ENCODE peak calls at places on chromosomes 13 and 19, in ten cellular contexts. C is A549, Y is tibial nerve, J is colonic mucosa, E is uterus, O is ascending aorta, Q is thyroid gland, I is psoas muscle, K is A673, X is IMR-90. S is an unnamed sample.

GRCh38 chr19:17854061-17854460 is 5.6 kb upstream of the RPL18A start:
- DNase-seq in C (no peak), Y (no peak), J (no peak), E (no peak), O (no peak), Q (no peak), I (no peak), K (no peak), X (no peak), S (no peak)

GRCh38 chr19:31693870-31694269 is 344.6 kb upstream of the TSHZ3 start:
- DNase-seq in C (no peak), Y (no peak), J (no peak), E (no peak), O (no peak), Q (no peak), I (no peak), K (no peak), X (no peak), S (no peak)

GRCh38 chr19:44741841-44742352 is 6.6 kb upstream of the BCL3 start:
- DNase-seq in C (peak), Y (peak), J (peak), E (peak), O (peak), Q (peak), I (peak), K (peak), X (peak), S (peak)

GRCh38 chr19:30419581-30420180 is 47.5 kb downstream of the ZNF536 start:
- DNase-seq in C (no peak), Y (no peak), J (no peak), E (no peak), O (no peak), Q (no peak), I (no peak), K (no peak), X (no peak), S (no peak)

GRCh38 chr13:37295573-37295972 is 190.1 kb upstream of the CSNK1A1L start:
- DNase-seq in C (no peak), Y (no peak), J (no peak), E (no peak), O (no peak), Q (no peak), I (no peak), K (no peak), X (no peak), S (no peak)

GRCh38 chr19:30678168-30678567 is 306.0 kb downstream of the ZNF536 start:
- DNase-seq in C (no peak), Y (no peak), J (no peak), E (no peak), O (no peak), Q (no peak), I (no peak), K (no peak), X (no peak), S (no peak)

GRCh38 chr13:59111711-59112110 is 1052.0 kb downstream of the DIAPH3 start:
- DNase-seq in C (no peak), Y (no peak), J (no peak), E (no peak), O (no peak), Q (peak), I (no peak), K (peak), X (peak), S (no peak)

GRCh38 chr19:9370747-9371619 is 8.2 kb downstream of the ZNF177 start:
- DNase-seq in C (no peak), Y (no peak), J (no peak), E (no peak), O (no peak), Q (no peak), I (no peak), K (no peak), X (no peak), S (no peak)

GRCh38 chr13:62251734-62252133 is 836.1 kb upstream of the PCDH20 start:
- DNase-seq in C (no peak), Y (no peak), J (no peak), E (no peak), O (no peak), Q (no peak), I (no peak), K (no peak), X (no peak), S (no peak)

GRCh38 chr13:84812789-84813188 is 930.5 kb upstream of the SLITRK1 start:
- DNase-seq in C (no peak), Y (no peak), J (no peak), E (no peak), O (no peak), Q (no peak), I (no peak), K (no peak), X (no peak), S (no peak)

GRCh38 chr19:42254083-42254849 is 662 bp downstream of the ERF start:
- DNase-seq in C (peak), Y (peak), J (peak), E (peak), O (no peak), Q (peak), I (peak), K (peak), X (peak), S (peak)

GRCh38 chr19:52993342-52994178 is 20.2 kb upstream of the ERVV-1 start:
- DNase-seq in C (peak), Y (peak), J (peak), E (peak), O (peak), Q (peak), I (peak), K (peak), X (peak), S (peak)

GRCh38 chr13:36475468-36475867 is 43.2 kb downstream of the CCNA1 start:
- DNase-seq in C (peak), Y (no peak), J (no peak), E (no peak), O (no peak), Q (no peak), I (no peak), K (peak), X (no peak), S (peak)

GRCh38 chr13:20127563-20128458 is 33.0 kb downstream of the GJA3 start:
- DNase-seq in C (peak), Y (peak), J (peak), E (peak), O (no peak), Q (peak), I (peak), K (peak), X (peak), S (no peak)

GRCh38 chr13:46354143-46355087 is 32.6 kb downstream of the RUBCNL start:
- DNase-seq in C (peak), Y (no peak), J (no peak), E (no peak), O (no peak), Q (no peak), I (no peak), K (no peak), X (peak), S (peak)

GRCh38 chr13:72514141-72514540 is 213.3 kb downstream of the MZT1 start:
- DNase-seq in C (no peak), Y (no peak), J (no peak), E (no peak), O (no peak), Q (no peak), I (no peak), K (no peak), X (no peak), S (no peak)

GRCh38 chr13:106533101-106533939 is 2.1 kb downstream of the EFNB2 start:
- DNase-seq in C (peak), Y (peak), J (peak), E (peak), O (no peak), Q (peak), I (peak), K (peak), X (peak), S (peak)

GRCh38 chr13:99639126-99639525 is 137.9 kb downstream of the TM9SF2 start:
- DNase-seq in C (no peak), Y (no peak), J (no peak), E (no peak), O (no peak), Q (no peak), I (no peak), K (no peak), X (no peak), S (no peak)

GRCh38 chr13:33642374-33643065 is 175.4 kb upstream of the RFC3 start:
- DNase-seq in C (peak), Y (peak), J (no peak), E (peak), O (no peak), Q (no peak), I (peak), K (peak), X (peak), S (peak)

GRCh38 chr19:40616178-40616577 is 15.0 kb downstream of the LTBP4 start:
- DNase-seq in C (no peak), Y (no peak), J (no peak), E (no peak), O (no peak), Q (no peak), I (no peak), K (no peak), X (no peak), S (no peak)

GRCh38 chr19:5369962-5370367 is 29.4 kb upstream of the PTPRS start:
- DNase-seq in C (peak), Y (no peak), J (peak), E (no peak), O (no peak), Q (peak), I (peak), K (peak), X (no peak), S (no peak)
- TF ChIP-seq CTCF in C (peak), Y (no peak), J (peak), E (no peak), O (peak), Q (peak), I (peak), K (peak), X (peak), S (peak)

GRCh38 chr19:45817010-45817724 is 2.1 kb upstream of the RSPH6A start:
- DNase-seq in C (peak), Y (peak), J (peak), E (peak), O (peak), Q (peak), I (peak), K (peak), X (peak), S (peak)

GRCh38 chr19:45814851-45815481 is at the start of gene RSPH6A:
- DNase-seq in C (no peak), Y (no peak), J (no peak), E (no peak), O (no peak), Q (no peak), I (no peak), K (no peak), X (no peak), S (no peak)

GRCh38 chr19:45814166-45814780 is 835 bp downstream of the RSPH6A start:
- DNase-seq in C (no peak), Y (no peak), J (no peak), E (no peak), O (no peak), Q (no peak), I (no peak), K (no peak), X (no peak), S (peak)

GRCh38 chr19:45816236-45817009 is 1.3 kb upstream of the RSPH6A start:
- DNase-seq in C (no peak), Y (no peak), J (no peak), E (no peak), O (no peak), Q (no peak), I (no peak), K (no peak), X (no peak), S (no peak)

DNA sequence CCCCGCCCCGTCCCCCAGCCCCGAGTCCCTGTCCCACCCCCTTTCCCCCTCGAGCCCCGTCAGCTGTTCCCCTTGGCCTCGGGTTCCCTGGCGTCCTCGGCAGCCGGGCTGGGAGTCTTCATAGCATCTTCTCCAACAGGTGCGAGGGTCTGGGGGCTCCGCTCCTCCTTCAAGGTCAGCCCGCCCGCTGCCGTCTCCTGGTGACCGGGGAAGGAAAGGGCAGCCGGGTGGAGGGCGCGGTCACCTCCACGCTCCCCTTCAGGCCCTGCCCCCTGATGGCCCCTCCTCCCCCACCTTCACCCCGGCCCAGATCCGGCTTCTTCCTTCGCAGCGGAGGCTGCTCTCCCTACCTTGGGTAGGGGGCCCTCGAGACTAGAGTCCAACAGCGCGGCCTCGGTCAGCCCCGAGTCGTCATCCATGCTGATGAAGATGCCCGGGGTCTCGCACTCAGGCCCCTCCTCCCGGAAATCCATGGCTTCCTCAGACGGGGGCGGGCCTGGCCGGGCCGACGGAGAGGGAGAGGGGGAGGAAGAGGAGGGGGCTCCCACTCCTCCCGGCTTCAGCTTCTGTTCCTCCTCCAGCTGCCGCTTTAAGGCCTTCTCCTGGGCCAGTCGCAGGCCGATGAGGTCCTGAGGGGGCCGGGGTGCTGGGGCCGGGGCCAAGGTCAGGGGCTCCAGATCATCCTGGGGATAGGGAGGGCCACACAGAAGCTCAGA is 551 bp upstream of the RSPH6A start:
- DNase-seq in C (no peak), Y (no peak), J (no peak), E (no peak), O (no peak), Q (no peak), I (no peak), K (no peak), X (no peak), S (no peak)
- H3K27ac ChIP-seq in C (no peak), Y (no peak), J (no peak), E (peak), O (no peak), Q (no peak), I (no peak), K (no peak), X (no peak), S (no peak)

DNA sequence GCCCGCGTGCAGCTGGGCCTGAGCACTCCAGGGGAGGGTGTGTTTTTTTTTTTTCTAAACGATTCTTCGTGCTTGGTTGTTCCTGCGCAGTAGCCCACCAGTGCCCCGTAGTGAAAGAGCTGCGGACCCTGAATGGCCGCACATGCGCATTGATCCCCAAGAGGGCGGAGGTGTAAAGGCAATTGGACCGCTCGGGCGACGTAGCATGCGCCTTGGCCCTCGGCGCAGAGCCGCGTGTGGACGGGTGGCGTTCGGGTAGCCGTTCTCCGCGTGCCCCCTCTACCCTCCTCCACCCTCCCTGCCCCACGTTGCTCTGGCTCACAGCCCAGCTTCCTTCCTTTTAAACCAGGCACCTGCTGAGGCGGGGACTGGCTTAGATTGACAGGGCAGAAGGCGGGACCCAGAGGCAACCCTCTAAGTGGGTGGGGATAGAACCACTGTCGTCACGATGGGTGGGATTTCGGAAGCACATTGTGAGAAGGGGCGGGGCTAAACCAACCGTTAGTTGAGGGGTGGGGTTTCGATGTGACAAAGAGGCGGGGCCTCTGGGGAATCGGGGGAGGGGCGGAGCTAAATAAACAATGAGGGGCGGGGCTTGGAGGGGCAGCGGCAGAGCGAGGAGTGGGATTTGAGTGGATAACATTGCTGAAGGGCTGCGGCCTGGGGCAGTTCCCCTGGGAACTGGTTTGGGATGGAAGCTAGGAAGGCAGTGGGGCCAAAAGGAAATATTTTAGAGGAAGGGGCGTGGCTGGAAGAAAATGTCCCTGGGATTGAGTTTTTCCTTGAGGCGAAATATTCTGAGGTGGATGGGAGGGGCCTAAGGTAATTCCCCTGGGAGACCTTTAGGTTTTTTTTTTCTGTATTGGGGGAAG is 543 bp upstream of the NUP62 start:
- DNase-seq in C (peak), Y (peak), J (peak), E (peak), O (peak), Q (peak), I (peak), K (peak), X (peak), S (peak)
- TF ChIP-seq CTCF in C (no peak), Y (peak), J (no peak), E (no peak), O (no peak), Q (no peak), I (no peak), K (no peak), X (no peak), S (no peak)

DNA sequence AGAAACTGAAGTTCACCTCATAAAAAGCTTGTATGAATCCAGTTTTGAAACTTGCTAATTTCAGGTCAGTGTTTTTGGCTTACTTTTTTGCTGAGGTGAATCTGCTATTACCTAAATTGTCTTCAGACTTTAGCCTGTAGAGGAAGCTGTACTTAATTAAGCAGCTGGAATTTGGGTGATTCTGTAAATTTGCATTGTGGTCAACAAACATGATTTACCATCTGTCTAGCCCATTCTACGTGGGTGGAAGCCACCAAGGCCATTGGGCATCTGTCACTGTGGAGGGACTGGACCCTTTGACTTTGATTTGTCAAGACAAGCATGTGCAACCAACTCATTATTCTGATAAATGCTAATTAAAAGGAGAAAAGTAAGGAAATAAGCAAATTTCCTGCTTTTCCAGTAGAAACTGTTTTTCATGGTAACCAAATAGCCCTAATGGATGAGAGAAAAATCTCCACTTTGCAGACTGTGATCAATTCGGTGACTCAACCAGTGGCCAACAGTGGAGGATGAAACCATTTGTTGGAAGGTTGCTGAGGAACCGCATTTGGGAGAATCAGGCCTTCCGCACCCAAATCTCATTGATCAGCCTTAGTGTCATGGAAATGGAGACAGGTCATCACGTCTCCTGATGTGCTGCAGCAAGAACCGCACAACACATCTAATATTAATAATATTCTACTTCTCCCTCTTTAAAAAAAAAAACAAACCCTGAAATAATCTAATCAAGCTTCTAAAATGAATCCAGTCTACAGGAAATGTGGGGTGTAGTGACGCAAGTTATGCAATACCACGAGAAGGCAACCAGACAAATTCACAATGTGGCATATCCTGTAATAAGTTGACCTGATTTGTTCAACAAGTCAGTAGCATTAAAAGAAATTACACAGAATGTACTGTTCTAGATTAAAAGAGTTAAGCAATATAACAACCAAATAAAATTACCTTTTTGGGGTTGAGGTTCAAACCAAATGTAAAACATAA is 54.3 kb downstream of the GARRE1 start:
- DNase-seq in C (no peak), Y (no peak), J (no peak), E (no peak), O (no peak), Q (no peak), I (no peak), K (peak), X (no peak), S (no peak)
- H3K27ac ChIP-seq in C (no peak), Y (no peak), J (no peak), E (no peak), O (peak), Q (no peak), I (no peak), K (no peak), X (no peak), S (no peak)

S was measured in RWPE1.